ENCODE peak calls at places on chromosomes 16 and 17, in ten cellular contexts. W is AG10803; F is activated T-cell treated with anti-CD3 and anti-CD28 coated beads, Interleukin-2, amount 50 U/mL, for 24 hours; L is kidney tubule cell; H is CD8-positive, alpha-beta T cell; N is stimulated activated CD8-positive, alpha-beta memory T cell treated with anti-CD3 and anti-CD28 coated beads, Interleukin-7, amount 100 ng/mL, for 1 hour; J is fibroblast of mammary gland; P is AG09319; I is ovary; S is GM12891. E is an unnamed sample.

GRCh38 chr16:70331091-70331490 is 15.6 kb upstream of the DDX19A start:
- DNase-seq in W (no peak), F (no peak), L (no peak), H (no peak), N (no peak), J (no peak), P (no peak), I (no peak), S (no peak), E (no peak)

GRCh38 chr17:80362428-80363119 is 52.4 kb upstream of the ENDOV start:
- DNase-seq in W (peak), F (no peak), L (no peak), H (no peak), N (no peak), J (peak), P (peak), I (peak), S (no peak), E (no peak)

GRCh38 chr17:18102640-18103039 is 5.9 kb upstream of the MYO15A start:
- DNase-seq in W (no peak), F (no peak), L (no peak), H (no peak), N (no peak), J (no peak), P (no peak), I (no peak), S (no peak), E (no peak)

GRCh38 chr17:28033972-28034714 is 8.3 kb upstream of the NLK start:
- DNase-seq in W (peak), F (no peak), L (peak), H (no peak), N (no peak), J (peak), P (no peak), I (no peak), S (no peak), E (peak)

GRCh38 chr17:72683506-72684404 is 408.7 kb downstream of the SLC39A11 start:
- DNase-seq in W (peak), F (no peak), L (peak), H (no peak), N (no peak), J (peak), P (peak), I (no peak), S (no peak), E (peak)

GRCh38 chr17:17780941-17781590 is 55.7 kb downstream of the SREBF1 start:
- DNase-seq in W (no peak), F (no peak), L (peak), H (no peak), N (no peak), J (peak), P (no peak), I (peak), S (no peak), E (no peak)

GRCh38 chr17:66691644-66692500 is 143.0 kb upstream of the CACNG5 start:
- DNase-seq in W (no peak), F (no peak), L (no peak), H (no peak), N (no peak), J (peak), P (no peak), I (no peak), S (no peak), E (peak)

GRCh38 chr17:45345554-45346254 is 28.9 kb upstream of the MAP3K14 start:
- DNase-seq in W (peak), F (no peak), L (no peak), H (no peak), N (no peak), J (peak), P (peak), I (no peak), S (no peak), E (no peak)

GRCh38 chr17:31269597-31269996 is 27.4 kb downstream of the OMG start:
- DNase-seq in W (peak), F (no peak), L (peak), H (no peak), N (no peak), J (peak), P (peak), I (no peak), S (no peak), E (peak)

GRCh38 chr16:4123617-4124300 is 7.5 kb upstream of the ADCY9 start:
- DNase-seq in W (peak), F (no peak), L (no peak), H (no peak), N (no peak), J (peak), P (no peak), I (no peak), S (no peak), E (no peak)

GRCh38 chr17:41315204-41315794 is at the start of gene KRTAP17-1:
- DNase-seq in W (no peak), F (no peak), L (no peak), H (no peak), N (no peak), J (no peak), P (no peak), I (no peak), S (no peak), E (no peak)

GRCh38 chr16:20075243-20075642 is 1.6 kb upstream of the GPR139 start:
- DNase-seq in W (no peak), F (no peak), L (no peak), H (no peak), N (no peak), J (no peak), P (no peak), I (no peak), S (no peak), E (no peak)

GRCh38 chr16:28549301-28549899 is 4.3 kb upstream of the SGF29 start:
- DNase-seq in W (peak), F (no peak), L (peak), H (no peak), N (no peak), J (peak), P (no peak), I (no peak), S (no peak), E (no peak)

E was measured in smooth muscle cell of the brain vasculature.